ENCODE peak calls at places on chromosomes 12 and 14, in nine cellular contexts. K is activated naive CD8-positive, alpha-beta T cell treated with anti-CD3 and anti-CD28 coated beads, Interleukin-2, amount 50 U/mL, for 24 hours; M is activated CD4-positive, alpha-beta T cell treated with anti-CD3 and anti-CD28 coated beads for 48 hours; O is stimulated activated naive CD8-positive, alpha-beta T cell treated with anti-CD3 and anti-CD28 coated beads, Interleukin-15, Interleukin-2, amounts not matched to agents 100 U/mL and 50 U/mL, for 24 hours; A is hepatocyte; L is HEK293T; P is activated T-cell treated with anti-CD3 and anti-CD28 coated beads for 24 hours; Y is PC-3; R is hypothalamus. I is an unnamed sample.
A peak's percentile ranks its signal among the peaks of the same experiment; 100 is the strongest.

GRCh38 chr12:121033625-121034349 is 5.3 kb downstream of the OASL start:
- DNase-seq in K (peak; percentile 41), M (peak; percentile 74), O (peak; percentile 49), A (no peak), L (no peak), P (peak; percentile 45), Y (peak; percentile 87), R (no peak), I (no peak)

GRCh38 chr14:22781606-22782000 is 15.1 kb downstream of the OXA1L start:
- DNase-seq in K (no peak), M (no peak), O (no peak), A (no peak), L (no peak), P (no peak), Y (peak; percentile 45), R (no peak), I (no peak)

GRCh38 chr14:94180655-94181271 is 6.6 kb downstream of the PPP4R4 start:
- DNase-seq in K (no peak), M (peak; percentile 12), O (no peak), A (peak; percentile 49), L (peak; percentile 25), P (no peak), Y (peak; percentile 58), R (no peak), I (peak; percentile 57)

GRCh38 chr12:75130811-75131210 is 78.8 kb downstream of the KCNC2 start:
- DNase-seq in K (no peak), M (no peak), O (no peak), A (no peak), L (no peak), P (no peak), Y (no peak), R (no peak), I (no peak)

GRCh38 chr12:122840580-122841513 is 5.6 kb downstream of the HIP1R start:
- DNase-seq in K (no peak), M (no peak), O (no peak), A (no peak), L (no peak), P (no peak), Y (no peak), R (no peak), I (no peak)

GRCh38 chr12:107302649-107303386 is 209.5 kb upstream of the CRY1 start:
- DNase-seq in K (no peak), M (no peak), O (no peak), A (no peak), L (no peak), P (no peak), Y (peak; percentile 43), R (no peak), I (no peak)

GRCh38 chr14:43983721-43984120 is 523.4 kb downstream of the FSCB start:
- DNase-seq in K (no peak), M (no peak), O (no peak), A (no peak), L (no peak), P (no peak), Y (no peak), R (no peak), I (no peak)

GRCh38 chr12:112419269-112420133 is 754 bp downstream of the PTPN11 start:
- DNase-seq in K (peak; percentile 37), M (no peak), O (no peak), A (peak; percentile 87), L (peak; percentile 65), P (no peak), Y (peak; percentile 79), R (no peak), I (no peak)

GRCh38 chr14:74562515-74563232 is 49.4 kb downstream of the LTBP2 start:
- DNase-seq in K (no peak), M (no peak), O (no peak), A (no peak), L (peak; percentile 47), P (no peak), Y (no peak), R (no peak), I (no peak)

GRCh38 chr14:91261115-91261514 is 16.6 kb upstream of the GPR68 start:
- DNase-seq in K (peak; percentile 65), M (peak; percentile 69), O (peak; percentile 70), A (no peak), L (no peak), P (no peak), Y (no peak), R (no peak), I (no peak)

GRCh38 chr12:38905480-38906351 is at the start of gene CPNE8:
- DNase-seq in K (peak; percentile 44), M (peak; percentile 63), O (peak; percentile 54), A (peak; percentile 80), L (peak; percentile 70), P (peak; percentile 16), Y (peak; percentile 59), R (peak; percentile 30), I (peak; percentile 21)

GRCh38 chr14:100471451-100472093 is 115.6 kb downstream of the BEGAIN start:
- DNase-seq in K (no peak), M (no peak), O (no peak), A (no peak), L (no peak), P (no peak), Y (peak; percentile 78), R (no peak), I (peak; percentile 11)

GRCh38 chr14:105884808-105885281 is 358.5 kb downstream of the TMEM121 start:
- DNase-seq in K (no peak), M (peak; percentile 1), O (no peak), A (no peak), L (no peak), P (no peak), Y (no peak), R (no peak), I (no peak)

I was measured in G401.